ENCODE peak calls at places on chromosome X, in ten cellular contexts. S, F, E, V, O, J, Q, L, U and K are unnamed samples.

GRCh38 chrX:153639177-153640044 is 7.6 kb upstream of the DUSP9 start:
- DNase-seq in S (no peak), F (peak; percentile 17), E (no peak), V (peak; percentile 5), O (no peak), J (no peak), Q (no peak), L (no peak), U (no peak), K (no peak)

GRCh38 chrX:54785901-54786300 is 12.2 kb downstream of the ITIH6 start:
- DNase-seq in S (peak; percentile 24), F (no peak), E (no peak), V (no peak), O (no peak), J (no peak), Q (peak; percentile 27), L (peak; percentile 35), U (peak; percentile 41), K (peak; percentile 13)

GRCh38 chrX:148365233-148365632 is 135.2 kb upstream of the AFF2 start:
- DNase-seq in S (no peak), F (no peak), E (no peak), V (no peak), O (no peak), J (no peak), Q (no peak), L (no peak), U (no peak), K (no peak)

GRCh38 chrX:32483534-32484136 is 727.7 kb downstream of the DMD start:
- DNase-seq in S (no peak), F (no peak), E (no peak), V (peak; percentile 25), O (no peak), J (peak; percentile 16), Q (peak; percentile 47), L (peak; percentile 6), U (no peak), K (no peak)

GRCh38 chrX:65598559-65599147 is 64.1 kb upstream of the LAS1L start:
- DNase-seq in S (no peak), F (no peak), E (no peak), V (no peak), O (no peak), J (no peak), Q (no peak), L (no peak), U (no peak), K (no peak)

GRCh38 chrX:153782324-153782723 is 1.5 kb downstream of the SRPK3 start:
- DNase-seq in S (no peak), F (no peak), E (no peak), V (no peak), O (no peak), J (no peak), Q (peak; percentile 15), L (no peak), U (peak; percentile 48), K (no peak)

GRCh38 chrX:149508467-149508866 is 3.4 kb upstream of the IDS start:
- DNase-seq in S (no peak), F (no peak), E (no peak), V (no peak), O (no peak), J (no peak), Q (no peak), L (no peak), U (no peak), K (no peak)

GRCh38 chrX:70454441-70455365 is 10.1 kb downstream of the DLG3 start:
- DNase-seq in S (peak; percentile 75), F (peak; percentile 78), E (no peak), V (peak; percentile 89), O (peak; percentile 87), J (peak; percentile 66), Q (peak; percentile 94), L (peak; percentile 67), U (peak; percentile 91), K (peak; percentile 50)

GRCh38 chrX:129247642-129248041 is 275.6 kb downstream of the SMARCA1 start:
- DNase-seq in S (no peak), F (no peak), E (no peak), V (no peak), O (no peak), J (no peak), Q (no peak), L (no peak), U (no peak), K (no peak)

GRCh38 chrX:18664947-18665346 is 7.0 kb downstream of the RS1 start:
- DNase-seq in S (no peak), F (no peak), E (no peak), V (no peak), O (no peak), J (no peak), Q (no peak), L (no peak), U (peak; percentile 33), K (no peak)

GRCh38 chrX:101986571-101986970 is 54.7 kb upstream of the ZMAT1 start:
- DNase-seq in S (no peak), F (no peak), E (no peak), V (no peak), O (no peak), J (no peak), Q (no peak), L (no peak), U (no peak), K (no peak)

GRCh38 chrX:3119376-3119775 is 78.1 kb downstream of the ARSF start:
- DNase-seq in S (peak; percentile 4), F (no peak), E (no peak), V (no peak), O (no peak), J (no peak), Q (no peak), L (peak; percentile 13), U (no peak), K (no peak)

GRCh38 chrX:2710496-2710895 is 19.4 kb downstream of the CD99 start:
- DNase-seq in S (no peak), F (no peak), E (no peak), V (peak; percentile 54), O (no peak), J (no peak), Q (peak; percentile 45), L (peak; percentile 42), U (no peak), K (no peak)

GRCh38 chrX:133364201-133364600 is 51.1 kb downstream of the GPC4 start:
- DNase-seq in S (peak; percentile 7), F (no peak), E (no peak), V (no peak), O (no peak), J (no peak), Q (no peak), L (peak; percentile 37), U (no peak), K (peak; percentile 33)

GRCh38 chrX:1231850-1232505 is 19.5 kb upstream of the CRLF2 start:
- DNase-seq in S (no peak), F (no peak), E (no peak), V (no peak), O (no peak), J (no peak), Q (no peak), L (no peak), U (no peak), K (no peak)

GRCh38 chrX:126551306-126551705 is 1.3 kb downstream of the DCAF12L1 start:
- DNase-seq in S (no peak), F (no peak), E (no peak), V (no peak), O (no peak), J (no peak), Q (no peak), L (no peak), U (no peak), K (no peak)

GRCh38 chrX:86604620-86605019 is 456.4 kb downstream of the DACH2 start:
- DNase-seq in S (no peak), F (no peak), E (no peak), V (no peak), O (no peak), J (peak; percentile 29), Q (no peak), L (no peak), U (no peak), K (no peak)

DNA sequence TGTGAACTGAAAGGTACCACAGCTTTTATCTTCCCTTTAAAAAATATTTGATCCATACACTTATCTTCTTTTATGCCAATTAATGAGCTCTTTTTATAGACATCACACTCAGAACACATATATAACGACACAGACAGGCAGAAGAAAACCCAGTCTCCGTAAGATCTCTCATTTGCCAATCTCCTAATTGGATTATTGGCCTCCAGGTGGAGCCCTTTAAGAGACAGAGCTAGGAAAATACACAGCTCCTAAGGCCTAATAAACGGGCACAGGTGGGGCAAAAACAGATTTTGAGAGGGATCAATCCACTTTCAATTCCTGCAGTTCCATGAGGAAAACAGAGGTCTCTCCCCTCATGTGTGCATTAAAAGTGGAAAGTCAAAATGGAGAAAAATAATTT is 1495.4 kb downstream of the RPA4 start:
- DNase-seq in S (no peak), F (no peak), E (no peak), V (no peak), O (no peak), J (no peak), Q (no peak), L (no peak), U (no peak), K (no peak)
- TF ChIP-seq CTCF in S (no peak), F (no peak), E (no peak), V (no peak), O (no peak), J (no peak), Q (peak; percentile 21), L (no peak), U (no peak), K (no peak)

DNA sequence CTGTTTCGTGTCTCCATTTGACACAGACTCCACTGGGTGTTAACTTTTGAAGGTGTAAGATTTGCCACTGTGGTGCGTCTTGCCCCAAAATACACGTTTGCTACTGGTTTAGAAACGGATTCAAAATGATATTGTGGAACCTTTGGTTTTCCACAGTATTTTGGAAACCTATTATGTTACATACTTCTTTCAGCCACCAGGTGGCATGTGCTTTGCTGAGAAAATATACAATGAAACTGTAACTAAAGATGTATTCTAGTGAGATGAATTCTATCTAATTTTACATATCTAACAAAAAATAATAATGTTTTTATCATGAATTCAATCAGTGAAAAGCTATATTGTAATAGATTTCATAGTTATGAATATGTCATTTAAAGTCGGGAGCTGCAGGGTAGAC is 28.4 kb upstream of the SLITRK4 start:
- DNase-seq in S (peak; percentile 23), F (no peak), E (no peak), V (peak; percentile 42), O (no peak), J (peak; percentile 4), Q (peak; percentile 14), L (peak; percentile 16), U (no peak), K (peak; percentile 23)
- TF ChIP-seq CTCF in S (peak; percentile 55), F (peak; percentile 42), E (no peak), V (peak; percentile 57), O (peak; percentile 20), J (no peak), Q (peak; percentile 68), L (peak; percentile 50), U (no peak), K (peak; percentile 59)

GRCh38 chrX:82218361-82218760 is 1016.5 kb downstream of the SH3BGRL start:
- DNase-seq in S (no peak), F (no peak), E (no peak), V (peak; percentile 52), O (no peak), J (peak; percentile 5), Q (peak; percentile 44), L (peak; percentile 24), U (no peak), K (peak; percentile 1)
- TF ChIP-seq CTCF in S (no peak), F (no peak), E (no peak), V (peak; percentile 36), O (no peak), J (no peak), Q (peak; percentile 56), L (no peak), U (peak; percentile 22), K (no peak)

GRCh38 chrX:48852857-48853256 is 17.4 kb upstream of the PCSK1N start:
- DNase-seq in S (no peak), F (no peak), E (no peak), V (no peak), O (no peak), J (no peak), Q (no peak), L (no peak), U (no peak), K (no peak)

GRCh38 chrX:48854898-48855297 is 19.5 kb upstream of the PCSK1N start:
- DNase-seq in S (peak; percentile 11), F (no peak), E (no peak), V (no peak), O (no peak), J (no peak), Q (peak; percentile 15), L (peak; percentile 44), U (peak; percentile 20), K (peak; percentile 5)
- TF ChIP-seq CTCF in S (peak; percentile 40), F (no peak), E (peak; percentile 47), V (peak; percentile 32), O (no peak), J (peak; percentile 20), Q (peak; percentile 14), L (peak; percentile 67), U (no peak), K (peak; percentile 39)